ENCODE peak calls at places on chromosome 12, in seven cellular contexts. E, X, W, Q, C, N and P are unnamed samples.

GRCh38 chr12:80187660-80188090 is 88.3 kb downstream of the OTOGL start:
- DNase-seq in E (peak), X (no peak), W (peak), Q (no peak), C (no peak), N (peak), P (peak)

GRCh38 chr12:14454098-14454907 is 88.8 kb downstream of the ATF7IP start:
- DNase-seq in E (peak), X (peak), W (no peak), Q (no peak), C (peak), N (peak), P (peak)

GRCh38 chr12:88052686-88053085 is 23.5 kb upstream of the C12orf50 start:
- DNase-seq in E (peak), X (no peak), W (no peak), Q (no peak), C (peak), N (no peak), P (peak)

GRCh38 chr12:124240493-124240892 is 54.4 kb upstream of the RFLNA start:
- DNase-seq in E (peak), X (no peak), W (no peak), Q (no peak), C (no peak), N (peak), P (no peak)

GRCh38 chr12:104064842-104065441 is 611 bp downstream of the HCFC2 start:
- DNase-seq in E (no peak), X (peak), W (peak), Q (no peak), C (peak), N (peak), P (peak)

GRCh38 chr12:85057370-85057963 is 21.3 kb downstream of the LRRIQ1 start:
- DNase-seq in E (peak), X (peak), W (no peak), Q (no peak), C (peak), N (peak), P (peak)

GRCh38 chr12:99911076-99911475 is 73.7 kb downstream of the ANKS1B start:
- DNase-seq in E (peak), X (no peak), W (no peak), Q (peak), C (peak), N (no peak), P (peak)

GRCh38 chr12:110619534-110619953 is 5.6 kb downstream of the TCTN1 start:
- DNase-seq in E (peak), X (peak), W (no peak), Q (no peak), C (no peak), N (peak), P (no peak)

GRCh38 chr12:99069371-99069770 is 424.3 kb downstream of the APAF1 start:
- DNase-seq in E (no peak), X (no peak), W (no peak), Q (no peak), C (no peak), N (no peak), P (no peak)

GRCh38 chr12:20722142-20722541 is 27.0 kb downstream of the SLCO1C1 start:
- DNase-seq in E (no peak), X (no peak), W (no peak), Q (no peak), C (no peak), N (no peak), P (no peak)

GRCh38 chr12:53287741-53288216 is 7.6 kb upstream of the PFDN5 start:
- DNase-seq in E (peak), X (peak), W (peak), Q (peak), C (peak), N (peak), P (peak)

GRCh38 chr12:88945041-88945732 is 364.9 kb upstream of the KITLG start:
- DNase-seq in E (no peak), X (no peak), W (no peak), Q (no peak), C (no peak), N (no peak), P (no peak)

GRCh38 chr12:130435826-130436225 is 98.1 kb downstream of the PIWIL1 start:
- DNase-seq in E (no peak), X (no peak), W (no peak), Q (peak), C (no peak), N (no peak), P (no peak)

GRCh38 chr12:5873341-5873919 is 71.6 kb downstream of the ANO2 start:
- DNase-seq in E (no peak), X (no peak), W (no peak), Q (no peak), C (no peak), N (no peak), P (no peak)

GRCh38 chr12:82876075-82876474 is 189.4 kb downstream of the TMTC2 start:
- DNase-seq in E (no peak), X (no peak), W (no peak), Q (no peak), C (no peak), N (no peak), P (no peak)

GRCh38 chr12:50725011-50725899 is 38.6 kb upstream of the ATF1 start:
- DNase-seq in E (peak), X (no peak), W (no peak), Q (no peak), C (no peak), N (no peak), P (no peak)

GRCh38 chr12:101116911-101117310 is 93.1 kb downstream of the SLC5A8 start:
- DNase-seq in E (no peak), X (no peak), W (no peak), Q (no peak), C (no peak), N (no peak), P (no peak)

GRCh38 chr12:127174881-127175280 is 1092.1 kb upstream of the TMEM132C start:
- DNase-seq in E (peak), X (no peak), W (no peak), Q (no peak), C (no peak), N (no peak), P (peak)

GRCh38 chr12:123064885-123065619 is 84.6 kb downstream of the ARL6IP4 start:
- DNase-seq in E (no peak), X (no peak), W (no peak), Q (no peak), C (no peak), N (no peak), P (no peak)

GRCh38 chr12:16555630-16556029 is 50.3 kb downstream of the LMO3 start:
- DNase-seq in E (peak), X (no peak), W (no peak), Q (no peak), C (no peak), N (no peak), P (peak)

GRCh38 chr12:91104812-91105466 is 6.4 kb downstream of the LUM start:
- DNase-seq in E (no peak), X (no peak), W (no peak), Q (no peak), C (no peak), N (no peak), P (no peak)

GRCh38 chr12:26369588-26369987 is 174.2 kb downstream of the SSPN start:
- DNase-seq in E (peak), X (no peak), W (no peak), Q (no peak), C (no peak), N (no peak), P (peak)

DNA sequence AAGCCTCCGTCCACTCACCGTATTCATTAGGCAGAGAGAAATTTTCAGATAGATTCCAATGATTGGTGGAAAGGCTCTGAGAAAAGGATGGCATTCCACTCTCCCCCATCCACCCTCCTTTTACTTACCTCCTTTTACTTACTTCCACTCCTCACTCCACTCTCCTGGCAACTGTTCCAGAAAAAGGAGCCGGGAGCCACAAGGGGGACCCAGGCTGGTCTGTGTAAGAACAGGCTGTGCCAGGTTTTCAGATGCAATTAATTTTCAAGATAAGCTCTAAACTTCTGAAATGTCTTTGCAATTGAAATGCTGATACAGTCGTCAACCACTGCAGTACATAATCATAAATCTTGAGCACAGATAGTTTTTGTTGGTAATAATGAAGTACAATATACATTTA is 248.8 kb downstream of the ANO6 start:
- DNase-seq in E (no peak), X (no peak), W (no peak), Q (no peak), C (no peak), N (no peak), P (peak)
- TF ChIP-seq CTCF in E (peak), X (no peak), W (no peak), Q (no peak), C (no peak), N (no peak), P (no peak)

GRCh38 chr12:2004113-2004929 is at the start of gene DCP1B:
- DNase-seq in E (peak), X (peak), W (peak), Q (peak), C (peak), N (peak), P (peak)
- TF ChIP-seq CTCF in E (no peak), X (no peak), W (no peak), Q (no peak), C (no peak), N (no peak), P (no peak)

GRCh38 chr12:56205445-56205844 is 16.2 kb upstream of the SMARCC2 start:
- DNase-seq in E (no peak), X (no peak), W (no peak), Q (no peak), C (no peak), N (no peak), P (no peak)
- TF ChIP-seq CTCF in E (no peak), X (no peak), W (no peak), Q (no peak), C (no peak), N (no peak), P (no peak)

GRCh38 chr12:94795520-94795919 is 145.2 kb upstream of the TMCC3 start:
- DNase-seq in E (peak), X (no peak), W (no peak), Q (no peak), C (no peak), N (no peak), P (peak)
- TF ChIP-seq CTCF in E (no peak), X (no peak), W (no peak), Q (no peak), C (no peak), N (no peak), P (peak)

GRCh38 chr12:65539062-65539461 is 260.6 kb downstream of the MSRB3 start:
- DNase-seq in E (no peak), X (no peak), W (no peak), Q (no peak), C (no peak), N (no peak), P (no peak)
- TF ChIP-seq CTCF in E (no peak), X (no peak), W (no peak), Q (no peak), C (no peak), N (no peak), P (no peak)